ENCODE peak calls at places on chromosomes 3 and 15, in ten cellular contexts. One of them, this sample, is unnamed.

GRCh38 chr3:179688847-179689246 is 36.0 kb downstream of the USP13 start:
- DNase-seq in CD4-positive, alpha-beta T cell: no peak
- DNase-seq in stimulated activated CD4-positive, alpha-beta T cell treated with anti-CD3 and anti-CD28 coated beads, Interleukin-1b, Interleukin-23, amount 100 ng/mL, for 1 hour: no peak
- DNase-seq in mesothelial cell of epicardium: no peak
- DNase-seq in T follicular helper cell: no peak
- DNase-seq in DMS153: no peak
- DNase-seq in SJCRH30: no peak
- DNase-seq in OCI-LY7: no peak
- DNase-seq in SIG-M5: no peak
- DNase-seq in AG20443: no peak
- DNase-seq in this sample: no peak

GRCh38 chr3:12178091-12178820 is 19.5 kb upstream of the TIMP4 start:
- DNase-seq in CD4-positive, alpha-beta T cell: no peak
- DNase-seq in stimulated activated CD4-positive, alpha-beta T cell treated with anti-CD3 and anti-CD28 coated beads, Interleukin-1b, Interleukin-23, amount 100 ng/mL, for 1 hour: no peak
- DNase-seq in mesothelial cell of epicardium: no peak
- DNase-seq in T follicular helper cell: no peak
- DNase-seq in DMS153: no peak
- DNase-seq in SJCRH30: no peak
- DNase-seq in OCI-LY7: no peak
- DNase-seq in SIG-M5: no peak
- DNase-seq in AG20443: peak
- DNase-seq in this sample: peak

GRCh38 chr15:22887157-22887951 is 48.9 kb downstream of the NIPA2 start:
- DNase-seq in CD4-positive, alpha-beta T cell: no peak
- DNase-seq in stimulated activated CD4-positive, alpha-beta T cell treated with anti-CD3 and anti-CD28 coated beads, Interleukin-1b, Interleukin-23, amount 100 ng/mL, for 1 hour: no peak
- DNase-seq in mesothelial cell of epicardium: no peak
- DNase-seq in T follicular helper cell: no peak
- DNase-seq in DMS153: no peak
- DNase-seq in SJCRH30: peak
- DNase-seq in OCI-LY7: no peak
- DNase-seq in SIG-M5: no peak
- DNase-seq in AG20443: peak
- DNase-seq in this sample: no peak

GRCh38 chr3:192570315-192570714 is 157.0 kb downstream of the FGF12 start:
- DNase-seq in CD4-positive, alpha-beta T cell: no peak
- DNase-seq in stimulated activated CD4-positive, alpha-beta T cell treated with anti-CD3 and anti-CD28 coated beads, Interleukin-1b, Interleukin-23, amount 100 ng/mL, for 1 hour: no peak
- DNase-seq in mesothelial cell of epicardium: no peak
- DNase-seq in T follicular helper cell: no peak
- DNase-seq in DMS153: no peak
- DNase-seq in SJCRH30: no peak
- DNase-seq in OCI-LY7: no peak
- DNase-seq in SIG-M5: no peak
- DNase-seq in AG20443: no peak
- DNase-seq in this sample: no peak

GRCh38 chr15:52652984-52653383 is 26.2 kb downstream of the ATOSA start:
- DNase-seq in CD4-positive, alpha-beta T cell: no peak
- DNase-seq in stimulated activated CD4-positive, alpha-beta T cell treated with anti-CD3 and anti-CD28 coated beads, Interleukin-1b, Interleukin-23, amount 100 ng/mL, for 1 hour: no peak
- DNase-seq in mesothelial cell of epicardium: no peak
- DNase-seq in T follicular helper cell: no peak
- DNase-seq in DMS153: no peak
- DNase-seq in SJCRH30: no peak
- DNase-seq in OCI-LY7: no peak
- DNase-seq in SIG-M5: no peak
- DNase-seq in AG20443: peak
- DNase-seq in this sample: no peak

GRCh38 chr3:27752926-27753325 is 30.8 kb upstream of the EOMES start:
- DNase-seq in CD4-positive, alpha-beta T cell: no peak
- DNase-seq in stimulated activated CD4-positive, alpha-beta T cell treated with anti-CD3 and anti-CD28 coated beads, Interleukin-1b, Interleukin-23, amount 100 ng/mL, for 1 hour: no peak
- DNase-seq in mesothelial cell of epicardium: no peak
- DNase-seq in T follicular helper cell: no peak
- DNase-seq in DMS153: no peak
- DNase-seq in SJCRH30: no peak
- DNase-seq in OCI-LY7: no peak
- DNase-seq in SIG-M5: no peak
- DNase-seq in AG20443: no peak
- DNase-seq in this sample: no peak

GRCh38 chr15:95162521-95162920 is 931.2 kb downstream of the MCTP2 start:
- DNase-seq in CD4-positive, alpha-beta T cell: no peak
- DNase-seq in stimulated activated CD4-positive, alpha-beta T cell treated with anti-CD3 and anti-CD28 coated beads, Interleukin-1b, Interleukin-23, amount 100 ng/mL, for 1 hour: no peak
- DNase-seq in mesothelial cell of epicardium: no peak
- DNase-seq in T follicular helper cell: no peak
- DNase-seq in DMS153: no peak
- DNase-seq in SJCRH30: no peak
- DNase-seq in OCI-LY7: no peak
- DNase-seq in SIG-M5: no peak
- DNase-seq in AG20443: no peak
- DNase-seq in this sample: no peak

GRCh38 chr3:170471149-170471548 is 52.5 kb downstream of the CLDN11 start:
- DNase-seq in CD4-positive, alpha-beta T cell: no peak
- DNase-seq in stimulated activated CD4-positive, alpha-beta T cell treated with anti-CD3 and anti-CD28 coated beads, Interleukin-1b, Interleukin-23, amount 100 ng/mL, for 1 hour: no peak
- DNase-seq in mesothelial cell of epicardium: no peak
- DNase-seq in T follicular helper cell: no peak
- DNase-seq in DMS153: peak
- DNase-seq in SJCRH30: no peak
- DNase-seq in OCI-LY7: no peak
- DNase-seq in SIG-M5: no peak
- DNase-seq in AG20443: no peak
- DNase-seq in this sample: no peak